ENCODE peak calls at places on chromosome 7, in seven cellular contexts. One of them, this sample, is unnamed.
A peak's percentile ranks its signal among the peaks of the same experiment; 100 is the strongest.

GRCh38 chr7:149714910-149715471 is 58.4 kb downstream of the ZNF467 start:
- DNase-seq in endodermal cell: no peak
- DNase-seq in colonic mucosa: peak; percentile 37
- DNase-seq in MM.1S: peak; percentile 53
- DNase-seq in fibroblast of lung: peak; percentile 21
- DNase-seq in GM12878: no peak
- DNase-seq in HCT116: no peak
- DNase-seq in this sample: no peak

GRCh38 chr7:121286742-121287699 is 41.8 kb upstream of the WNT16 start:
- DNase-seq in endodermal cell: no peak
- DNase-seq in colonic mucosa: no peak
- DNase-seq in MM.1S: no peak
- DNase-seq in fibroblast of lung: peak; percentile 76
- DNase-seq in GM12878: no peak
- DNase-seq in HCT116: no peak
- DNase-seq in this sample: no peak

GRCh38 chr7:84684836-84685235 is 490.2 kb upstream of the SEMA3A start:
- DNase-seq in endodermal cell: no peak
- DNase-seq in colonic mucosa: no peak
- DNase-seq in MM.1S: no peak
- DNase-seq in fibroblast of lung: no peak
- DNase-seq in GM12878: no peak
- DNase-seq in HCT116: no peak
- DNase-seq in this sample: no peak

GRCh38 chr7:112383671-112384417 is 66.4 kb upstream of the IFRD1 start:
- DNase-seq in endodermal cell: no peak
- DNase-seq in colonic mucosa: no peak
- DNase-seq in MM.1S: peak; percentile 35
- DNase-seq in fibroblast of lung: peak; percentile 10
- DNase-seq in GM12878: no peak
- DNase-seq in HCT116: no peak
- DNase-seq in this sample: no peak

GRCh38 chr7:80428161-80429054 is 83.5 kb downstream of the GNAT3 start:
- DNase-seq in endodermal cell: peak; percentile 61
- DNase-seq in colonic mucosa: peak; percentile 24
- DNase-seq in MM.1S: peak; percentile 19
- DNase-seq in fibroblast of lung: peak; percentile 64
- DNase-seq in GM12878: no peak
- DNase-seq in HCT116: peak; percentile 54
- DNase-seq in this sample: no peak

GRCh38 chr7:148014473-148014872 is 576.1 kb upstream of the C7orf33 start:
- DNase-seq in endodermal cell: no peak
- DNase-seq in colonic mucosa: no peak
- DNase-seq in MM.1S: no peak
- DNase-seq in fibroblast of lung: no peak
- DNase-seq in GM12878: no peak
- DNase-seq in HCT116: no peak
- DNase-seq in this sample: no peak

GRCh38 chr7:22238354-22239311 is 118.3 kb downstream of the RAPGEF5 start:
- DNase-seq in endodermal cell: no peak
- DNase-seq in colonic mucosa: no peak
- DNase-seq in MM.1S: no peak
- DNase-seq in fibroblast of lung: peak; percentile 59
- DNase-seq in GM12878: no peak
- DNase-seq in HCT116: no peak
- DNase-seq in this sample: no peak

GRCh38 chr7:157000047-157000726 is 10.3 kb downstream of the MNX1 start:
- DNase-seq in endodermal cell: peak; percentile 66
- DNase-seq in colonic mucosa: peak; percentile 65
- DNase-seq in MM.1S: peak; percentile 54
- DNase-seq in fibroblast of lung: no peak
- DNase-seq in GM12878: no peak
- DNase-seq in HCT116: no peak
- DNase-seq in this sample: no peak

DNA sequence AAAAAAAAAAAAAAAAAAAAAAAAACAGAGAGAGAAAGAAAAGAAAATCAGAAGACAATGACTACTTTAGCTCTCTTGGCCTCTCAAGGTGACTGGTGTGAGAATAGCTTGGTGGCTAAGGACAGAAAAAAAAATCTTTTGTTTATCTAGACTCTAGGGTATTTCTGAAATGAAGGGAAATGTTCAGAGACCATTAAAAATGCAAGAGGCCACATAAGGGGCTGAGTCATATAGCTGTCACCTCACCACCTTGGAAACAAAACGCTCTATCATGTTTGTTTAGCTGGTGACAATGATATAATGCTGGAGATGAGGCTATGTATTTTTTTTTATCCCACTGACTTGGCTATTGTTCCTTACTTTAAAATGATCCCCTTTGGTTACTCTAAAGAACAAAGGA is 287.0 kb upstream of the CDC14C start:
- DNase-seq in endodermal cell: no peak
- DNase-seq in colonic mucosa: no peak
- DNase-seq in MM.1S: no peak
- DNase-seq in fibroblast of lung: peak; percentile 37
- DNase-seq in GM12878: no peak
- DNase-seq in HCT116: no peak
- DNase-seq in this sample: no peak
- H3K9ac ChIP-seq in endodermal cell: no peak overlapping the region
- H3K9ac ChIP-seq in colonic mucosa: no peak overlapping the region
- H3K9ac ChIP-seq in MM.1S: no peak overlapping the region
- H3K9ac ChIP-seq in fibroblast of lung: no peak overlapping the region
- H3K9ac ChIP-seq in GM12878: no peak overlapping the region
- H3K9ac ChIP-seq in HCT116: no peak overlapping the region
- H3K9ac ChIP-seq in this sample: no peak overlapping the region

DNA sequence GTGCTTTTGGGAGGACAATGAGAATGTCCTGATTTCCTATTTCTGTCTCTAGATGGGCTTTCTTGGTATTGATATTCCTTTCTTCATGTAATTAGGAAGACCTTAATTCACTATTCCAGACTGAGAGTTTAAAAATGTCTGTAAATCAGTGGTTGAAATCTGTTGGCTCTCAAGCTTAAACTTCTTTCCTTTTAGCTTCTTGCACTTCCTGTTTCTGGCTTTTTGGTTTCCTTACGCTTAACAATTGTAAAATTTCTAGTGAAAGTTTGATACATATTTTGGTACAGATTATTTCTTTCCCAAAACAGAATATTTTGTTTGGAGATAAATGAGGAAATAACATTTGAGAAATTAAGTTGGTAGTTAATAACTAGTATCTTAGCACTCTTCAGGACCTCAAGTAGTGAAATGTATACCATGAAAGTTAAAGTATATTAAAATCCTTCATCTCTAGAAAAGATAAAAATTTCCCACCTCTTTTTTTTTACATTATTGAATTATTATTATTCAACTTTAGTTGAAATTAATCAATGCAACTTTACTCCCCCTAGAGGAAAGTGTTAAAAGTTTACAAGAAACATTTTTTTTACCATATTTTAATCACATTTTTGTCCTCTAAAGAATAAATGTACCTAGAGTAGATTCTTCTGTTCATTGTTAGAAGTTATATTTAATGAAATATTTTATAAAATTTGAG is 137.2 kb downstream of the PHTF2 start:
- DNase-seq in endodermal cell: no peak
- DNase-seq in colonic mucosa: no peak
- DNase-seq in MM.1S: no peak
- DNase-seq in fibroblast of lung: no peak
- DNase-seq in GM12878: no peak
- DNase-seq in HCT116: no peak
- DNase-seq in this sample: no peak
- TF ChIP-seq CTCF in endodermal cell: peak; percentile 66
- TF ChIP-seq CTCF in colonic mucosa: peak; percentile 26
- TF ChIP-seq CTCF in MM.1S: peak; percentile 15
- TF ChIP-seq CTCF in fibroblast of lung: peak; percentile 12
- TF ChIP-seq CTCF in GM12878: no peak
- TF ChIP-seq CTCF in HCT116: peak; percentile 17
- TF ChIP-seq CTCF in this sample: no peak

DNA sequence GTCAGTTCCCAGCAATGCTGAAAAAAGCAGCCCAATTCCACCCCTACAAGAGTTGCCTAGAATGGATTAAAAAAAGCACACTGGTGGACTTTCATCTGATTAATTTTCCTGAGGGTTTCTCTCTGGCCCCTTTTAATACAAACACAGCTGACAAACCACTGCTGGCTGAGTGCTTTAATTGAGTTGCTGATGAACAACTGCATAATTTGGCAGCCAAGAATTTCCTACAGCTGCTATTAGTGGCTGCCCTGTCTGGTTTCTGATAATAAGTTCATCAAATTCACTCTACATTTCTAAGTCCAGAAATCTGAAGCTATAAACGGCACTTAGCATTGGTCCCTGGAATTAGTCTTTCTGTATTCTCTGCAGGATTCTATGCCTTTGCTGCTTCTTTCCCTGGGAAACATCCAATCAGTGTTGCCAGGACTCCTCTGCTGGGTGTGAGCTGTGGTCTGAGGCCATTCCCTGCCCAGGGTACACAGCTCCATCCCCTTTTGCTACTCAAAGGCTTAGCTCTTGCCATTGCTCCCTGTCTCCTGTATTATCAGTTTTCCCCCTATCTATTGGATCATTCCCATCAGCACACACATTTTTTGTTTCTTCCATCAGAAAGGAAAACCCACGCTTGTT is 110.6 kb downstream of the LSM5 start:
- DNase-seq in endodermal cell: no peak
- DNase-seq in colonic mucosa: no peak
- DNase-seq in MM.1S: no peak
- DNase-seq in fibroblast of lung: no peak
- DNase-seq in GM12878: no peak
- DNase-seq in HCT116: no peak
- DNase-seq in this sample: no peak
- H3K4me1 ChIP-seq in endodermal cell: no peaks in the 10 kb centered on the region
- H3K4me1 ChIP-seq in colonic mucosa: no peaks in the 10 kb centered on the region
- H3K4me1 ChIP-seq in MM.1S: no peaks in the 10 kb centered on the region
- H3K4me1 ChIP-seq in fibroblast of lung: no peaks in the 10 kb centered on the region
- H3K4me1 ChIP-seq in GM12878: no peaks in the 10 kb centered on the region
- H3K4me1 ChIP-seq in HCT116: no peaks in the 10 kb centered on the region
- H3K4me1 ChIP-seq in this sample: no peaks in the 10 kb centered on the region

GRCh38 chr7:65004575-65004974 is 1.9 kb downstream of the ERV3-1 start:
- DNase-seq in endodermal cell: no peak
- DNase-seq in colonic mucosa: no peak
- DNase-seq in MM.1S: no peak
- DNase-seq in fibroblast of lung: no peak
- DNase-seq in GM12878: no peak
- DNase-seq in HCT116: no peak
- DNase-seq in this sample: no peak
- H3K9ac ChIP-seq in endodermal cell: no peak overlapping the region
- H3K9ac ChIP-seq in colonic mucosa: no peak overlapping the region
- H3K9ac ChIP-seq in MM.1S: no peak overlapping the region
- H3K9ac ChIP-seq in fibroblast of lung: no peak overlapping the region
- H3K9ac ChIP-seq in GM12878: no peak overlapping the region
- H3K9ac ChIP-seq in HCT116: no peak overlapping the region
- H3K9ac ChIP-seq in this sample: no peak overlapping the region

GRCh38 chr7:158044156-158044823 is 543.3 kb downstream of the PTPRN2 start:
- DNase-seq in endodermal cell: peak; percentile 56
- DNase-seq in colonic mucosa: no peak
- DNase-seq in MM.1S: no peak
- DNase-seq in fibroblast of lung: no peak
- DNase-seq in GM12878: no peak
- DNase-seq in HCT116: no peak
- DNase-seq in this sample: no peak
- TF ChIP-seq CTCF in endodermal cell: peak; percentile 49
- TF ChIP-seq CTCF in colonic mucosa: no peak
- TF ChIP-seq CTCF in MM.1S: no peak
- TF ChIP-seq CTCF in fibroblast of lung: no peak
- TF ChIP-seq CTCF in GM12878: no peak
- TF ChIP-seq CTCF in HCT116: no peak
- TF ChIP-seq CTCF in this sample: no peak

GRCh38 chr7:134902058-134902457 is 84.2 kb upstream of the AGBL3 start:
- DNase-seq in endodermal cell: no peak
- DNase-seq in colonic mucosa: no peak
- DNase-seq in MM.1S: no peak
- DNase-seq in fibroblast of lung: no peak
- DNase-seq in GM12878: no peak
- DNase-seq in HCT116: no peak
- DNase-seq in this sample: no peak

GRCh38 chr7:134901389-134902020 is 84.8 kb upstream of the AGBL3 start:
- DNase-seq in endodermal cell: no peak
- DNase-seq in colonic mucosa: no peak
- DNase-seq in MM.1S: no peak
- DNase-seq in fibroblast of lung: no peak
- DNase-seq in GM12878: no peak
- DNase-seq in HCT116: no peak
- DNase-seq in this sample: no peak

GRCh38 chr7:134900430-134900876 is 85.9 kb upstream of the AGBL3 start:
- DNase-seq in endodermal cell: no peak
- DNase-seq in colonic mucosa: no peak
- DNase-seq in MM.1S: peak; percentile 77
- DNase-seq in fibroblast of lung: no peak
- DNase-seq in GM12878: peak; percentile 35
- DNase-seq in HCT116: no peak
- DNase-seq in this sample: no peak

GRCh38 chr7:134905375-134905774 is 80.9 kb upstream of the AGBL3 start:
- DNase-seq in endodermal cell: no peak
- DNase-seq in colonic mucosa: peak; percentile 27
- DNase-seq in MM.1S: no peak
- DNase-seq in fibroblast of lung: peak; percentile 96
- DNase-seq in GM12878: no peak
- DNase-seq in HCT116: no peak
- DNase-seq in this sample: peak; percentile 56

DNA sequence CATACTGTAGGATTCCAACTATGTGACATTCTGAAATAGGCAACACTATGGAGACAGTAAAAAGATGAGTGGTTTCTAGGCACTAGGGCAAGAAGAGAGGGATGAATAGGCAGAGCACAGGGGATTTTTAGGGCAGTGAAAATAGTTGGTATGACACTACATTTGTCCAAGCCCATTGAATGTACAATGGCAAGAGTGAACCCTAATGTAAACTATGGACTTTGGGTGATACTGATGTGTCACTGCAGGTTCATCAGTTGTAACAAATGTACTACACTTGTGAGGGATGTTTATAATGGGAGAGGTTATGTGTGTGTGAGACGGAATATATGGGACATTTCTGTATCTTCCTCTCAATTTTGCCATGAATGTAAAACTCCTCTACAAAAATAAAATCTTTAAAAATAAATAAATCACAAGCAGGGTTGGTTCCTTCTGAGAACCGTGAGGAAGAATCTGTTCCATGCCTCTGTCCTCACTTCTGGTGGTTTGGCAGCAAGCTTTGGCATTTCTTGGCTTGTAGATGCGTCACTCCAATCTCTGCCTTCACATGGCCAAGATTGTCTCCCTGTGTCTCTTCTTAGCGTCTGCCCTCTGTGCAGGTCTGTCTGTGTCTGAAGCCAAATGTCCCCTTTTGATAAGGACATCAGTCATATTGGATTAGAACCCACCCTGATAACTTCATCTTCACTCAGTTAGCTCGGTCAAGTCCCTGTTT is 83.1 kb upstream of the AGBL3 start:
- DNase-seq in endodermal cell: no peak
- DNase-seq in colonic mucosa: no peak
- DNase-seq in MM.1S: no peak
- DNase-seq in fibroblast of lung: peak; percentile 83
- DNase-seq in GM12878: no peak
- DNase-seq in HCT116: no peak
- DNase-seq in this sample: no peak
- H3K4me1 ChIP-seq in endodermal cell: peaks cover 7% of the 10 kb centered on the region
- H3K4me1 ChIP-seq in colonic mucosa: no peaks in the 10 kb centered on the region
- H3K4me1 ChIP-seq in MM.1S: peaks cover 13% of the 10 kb centered on the region
- H3K4me1 ChIP-seq in fibroblast of lung: peaks cover 5% of the 10 kb centered on the region
- H3K4me1 ChIP-seq in GM12878: peaks cover 20% of the 10 kb centered on the region
- H3K4me1 ChIP-seq in HCT116: peaks cover 15% of the 10 kb centered on the region
- H3K4me1 ChIP-seq in this sample: peaks cover 16% of the 10 kb centered on the region

GRCh38 chr7:115924398-115924797 is 106.2 kb downstream of the TFEC start:
- DNase-seq in endodermal cell: no peak
- DNase-seq in colonic mucosa: no peak
- DNase-seq in MM.1S: no peak
- DNase-seq in fibroblast of lung: peak; percentile 11
- DNase-seq in GM12878: no peak
- DNase-seq in HCT116: no peak
- DNase-seq in this sample: no peak
- H3K9ac ChIP-seq in endodermal cell: no peak overlapping the region
- H3K9ac ChIP-seq in colonic mucosa: no peak overlapping the region
- H3K9ac ChIP-seq in MM.1S: no peak overlapping the region
- H3K9ac ChIP-seq in fibroblast of lung: no peak overlapping the region
- H3K9ac ChIP-seq in GM12878: no peak overlapping the region
- H3K9ac ChIP-seq in HCT116: no peak overlapping the region
- H3K9ac ChIP-seq in this sample: no peak overlapping the region

GRCh38 chr7:115356139-115356746 is 434.3 kb downstream of the MDFIC start:
- DNase-seq in endodermal cell: no peak
- DNase-seq in colonic mucosa: no peak
- DNase-seq in MM.1S: peak; percentile 34
- DNase-seq in fibroblast of lung: peak; percentile 13
- DNase-seq in GM12878: no peak
- DNase-seq in HCT116: peak; percentile 21
- DNase-seq in this sample: no peak
- TF ChIP-seq CTCF in endodermal cell: peak; percentile 86
- TF ChIP-seq CTCF in colonic mucosa: no peak
- TF ChIP-seq CTCF in MM.1S: peak; percentile 33
- TF ChIP-seq CTCF in fibroblast of lung: peak; percentile 65
- TF ChIP-seq CTCF in GM12878: peak; percentile 37
- TF ChIP-seq CTCF in HCT116: peak; percentile 56
- TF ChIP-seq CTCF in this sample: peak; percentile 9

This sample was measured in kidney.